ENCODE peak calls at places on chromosomes 6 and 20, in seven cellular contexts. One of them, this sample, is unnamed.

GRCh38 chr20:20627471-20627870 is 85.0 kb downstream of the RALGAPA2 start:
- DNase-seq in body of pancreas: no peak
- DNase-seq in cardiac fibroblast: no peak
- DNase-seq in A549: no peak
- DNase-seq in prostate gland: no peak
- DNase-seq in breast epithelium: no peak
- DNase-seq in heart right ventricle: no peak
- DNase-seq in this sample: no peak

GRCh38 chr20:4905612-4906011 is 95.7 kb downstream of the SLC23A2 start:
- DNase-seq in breast epithelium: no peak
- DNase-seq in body of pancreas: no peak
- DNase-seq in A549: no peak
- DNase-seq in heart right ventricle: no peak
- DNase-seq in prostate gland: no peak
- DNase-seq in cardiac fibroblast: no peak
- DNase-seq in this sample: no peak

GRCh38 chr6:121730616-121731015 is 295.2 kb downstream of the GJA1 start:
- DNase-seq in breast epithelium: no peak
- DNase-seq in cardiac fibroblast: no peak
- DNase-seq in prostate gland: no peak
- DNase-seq in heart right ventricle: no peak
- DNase-seq in body of pancreas: no peak
- DNase-seq in A549: no peak
- DNase-seq in this sample: no peak

GRCh38 chr6:158207452-158207788 is 39.3 kb downstream of the GTF2H5 start:
- DNase-seq in breast epithelium: no peak
- DNase-seq in heart right ventricle: no peak
- DNase-seq in prostate gland: no peak
- DNase-seq in A549: no peak
- DNase-seq in cardiac fibroblast: peak; percentile 94
- DNase-seq in body of pancreas: no peak
- DNase-seq in this sample: peak; percentile 79

GRCh38 chr6:39777661-39778060 is 14.5 kb upstream of the DAAM2 start:
- DNase-seq in heart right ventricle: peak; percentile 39
- DNase-seq in cardiac fibroblast: no peak
- DNase-seq in A549: no peak
- DNase-seq in breast epithelium: no peak
- DNase-seq in prostate gland: no peak
- DNase-seq in body of pancreas: no peak
- DNase-seq in this sample: no peak

GRCh38 chr6:160217073-160217472 is 41.5 kb downstream of the SLC22A2 start:
- DNase-seq in breast epithelium: no peak
- DNase-seq in prostate gland: no peak
- DNase-seq in body of pancreas: no peak
- DNase-seq in heart right ventricle: no peak
- DNase-seq in cardiac fibroblast: peak; percentile 60
- DNase-seq in A549: no peak
- DNase-seq in this sample: no peak

GRCh38 chr6:8135276-8135675 is 32.9 kb upstream of the EEF1E1 start:
- DNase-seq in body of pancreas: no peak
- DNase-seq in cardiac fibroblast: no peak
- DNase-seq in prostate gland: no peak
- DNase-seq in breast epithelium: no peak
- DNase-seq in A549: no peak
- DNase-seq in heart right ventricle: no peak
- DNase-seq in this sample: no peak

GRCh38 chr6:78781001-78781400 is 86.3 kb upstream of the IRAK1BP1 start:
- DNase-seq in heart right ventricle: no peak
- DNase-seq in prostate gland: no peak
- DNase-seq in breast epithelium: no peak
- DNase-seq in body of pancreas: no peak
- DNase-seq in cardiac fibroblast: no peak
- DNase-seq in A549: no peak
- DNase-seq in this sample: no peak

GRCh38 chr6:147567141-147567805 is 58.8 kb downstream of the SAMD5 start:
- DNase-seq in breast epithelium: no peak
- DNase-seq in body of pancreas: no peak
- DNase-seq in A549: no peak
- DNase-seq in prostate gland: no peak
- DNase-seq in cardiac fibroblast: peak; percentile 2
- DNase-seq in heart right ventricle: no peak
- DNase-seq in this sample: no peak

GRCh38 chr6:20630136-20630535 is 95.9 kb downstream of the CDKAL1 start:
- DNase-seq in cardiac fibroblast: no peak
- DNase-seq in breast epithelium: no peak
- DNase-seq in A549: no peak
- DNase-seq in body of pancreas: no peak
- DNase-seq in heart right ventricle: no peak
- DNase-seq in prostate gland: no peak
- DNase-seq in this sample: no peak

GRCh38 chr6:99495466-99495865 is 19.8 kb downstream of the USP45 start:
- DNase-seq in A549: no peak
- DNase-seq in heart right ventricle: no peak
- DNase-seq in body of pancreas: no peak
- DNase-seq in cardiac fibroblast: no peak
- DNase-seq in prostate gland: no peak
- DNase-seq in breast epithelium: no peak
- DNase-seq in this sample: no peak

GRCh38 chr6:149403534-149403933 is 3.5 kb downstream of the SUMO4 start:
- DNase-seq in body of pancreas: no peak
- DNase-seq in heart right ventricle: no peak
- DNase-seq in cardiac fibroblast: no peak
- DNase-seq in breast epithelium: no peak
- DNase-seq in A549: no peak
- DNase-seq in prostate gland: no peak
- DNase-seq in this sample: no peak

GRCh38 chr20:18856873-18857272 is 43.3 kb downstream of the SCP2D1 start:
- DNase-seq in A549: no peak
- DNase-seq in heart right ventricle: no peak
- DNase-seq in cardiac fibroblast: no peak
- DNase-seq in breast epithelium: no peak
- DNase-seq in body of pancreas: no peak
- DNase-seq in prostate gland: no peak
- DNase-seq in this sample: no peak

GRCh38 chr20:8800089-8800488 is 268.8 kb upstream of the PLCB4 start:
- DNase-seq in breast epithelium: no peak
- DNase-seq in heart right ventricle: no peak
- DNase-seq in body of pancreas: no peak
- DNase-seq in prostate gland: no peak
- DNase-seq in cardiac fibroblast: peak; percentile 7
- DNase-seq in A549: peak; percentile 12
- DNase-seq in this sample: no peak
- TF ChIP-seq CTCF in breast epithelium: no peak
- TF ChIP-seq CTCF in heart right ventricle: no peak
- TF ChIP-seq CTCF in body of pancreas: no peak
- TF ChIP-seq CTCF in prostate gland: no peak
- TF ChIP-seq CTCF in cardiac fibroblast: no peak
- TF ChIP-seq CTCF in A549: peak; percentile 26
- TF ChIP-seq CTCF in this sample: no peak

GRCh38 chr6:155265843-155266535 is 2.2 kb downstream of the CLDN20 start:
- DNase-seq in A549: no peak
- DNase-seq in body of pancreas: no peak
- DNase-seq in cardiac fibroblast: no peak
- DNase-seq in prostate gland: no peak
- DNase-seq in breast epithelium: no peak
- DNase-seq in heart right ventricle: no peak
- DNase-seq in this sample: no peak
- TF ChIP-seq CTCF in A549: no peak
- TF ChIP-seq CTCF in body of pancreas: no peak
- TF ChIP-seq CTCF in cardiac fibroblast: peak; percentile 16
- TF ChIP-seq CTCF in prostate gland: no peak
- TF ChIP-seq CTCF in breast epithelium: no peak
- TF ChIP-seq CTCF in heart right ventricle: no peak
- TF ChIP-seq CTCF in this sample: no peak

GRCh38 chr6:25013249-25013648 is 77.5 kb upstream of the RIPOR2 start:
- DNase-seq in heart right ventricle: no peak
- DNase-seq in prostate gland: no peak
- DNase-seq in body of pancreas: no peak
- DNase-seq in cardiac fibroblast: no peak
- DNase-seq in breast epithelium: no peak
- DNase-seq in A549: no peak
- DNase-seq in this sample: no peak
- TF ChIP-seq CTCF in heart right ventricle: no peak
- TF ChIP-seq CTCF in prostate gland: no peak
- TF ChIP-seq CTCF in body of pancreas: no peak
- TF ChIP-seq CTCF in cardiac fibroblast: peak; percentile 21
- TF ChIP-seq CTCF in breast epithelium: no peak
- TF ChIP-seq CTCF in A549: no peak
- TF ChIP-seq CTCF in this sample: peak; percentile 44

GRCh38 chr6:106974999-106975698 is 620 bp upstream of the CD24 start:
- DNase-seq in heart right ventricle: peak; percentile 31
- DNase-seq in cardiac fibroblast: peak; percentile 32
- DNase-seq in breast epithelium: peak; percentile 26
- DNase-seq in body of pancreas: peak; percentile 73
- DNase-seq in A549: peak; percentile 53
- DNase-seq in prostate gland: peak; percentile 39
- DNase-seq in this sample: peak; percentile 58
- TF ChIP-seq CTCF in heart right ventricle: peak; percentile 23
- TF ChIP-seq CTCF in cardiac fibroblast: no peak
- TF ChIP-seq CTCF in breast epithelium: peak; percentile 17
- TF ChIP-seq CTCF in body of pancreas: no peak
- TF ChIP-seq CTCF in A549: peak; percentile 50
- TF ChIP-seq CTCF in prostate gland: peak; percentile 46
- TF ChIP-seq CTCF in this sample: peak; percentile 62

GRCh38 chr6:110529907-110530306 is 53.5 kb upstream of the SLC22A16 start:
- DNase-seq in prostate gland: no peak
- DNase-seq in heart right ventricle: no peak
- DNase-seq in body of pancreas: no peak
- DNase-seq in cardiac fibroblast: peak; percentile 75
- DNase-seq in A549: no peak
- DNase-seq in breast epithelium: no peak
- DNase-seq in this sample: no peak

GRCh38 chr6:110530671-110531070 is 54.3 kb upstream of the SLC22A16 start:
- DNase-seq in body of pancreas: no peak
- DNase-seq in breast epithelium: no peak
- DNase-seq in A549: no peak
- DNase-seq in heart right ventricle: no peak
- DNase-seq in prostate gland: no peak
- DNase-seq in cardiac fibroblast: peak; percentile 67
- DNase-seq in this sample: no peak

GRCh38 chr6:110528051-110528929 is 51.9 kb upstream of the SLC22A16 start:
- DNase-seq in A549: peak; percentile 49
- DNase-seq in prostate gland: peak; percentile 73
- DNase-seq in cardiac fibroblast: peak; percentile 94
- DNase-seq in breast epithelium: peak; percentile 27
- DNase-seq in heart right ventricle: no peak
- DNase-seq in body of pancreas: peak; percentile 66
- DNase-seq in this sample: peak; percentile 61

GRCh38 chr6:110528930-110529325 is 52.5 kb upstream of the SLC22A16 start:
- DNase-seq in cardiac fibroblast: no peak
- DNase-seq in body of pancreas: no peak
- DNase-seq in breast epithelium: no peak
- DNase-seq in heart right ventricle: no peak
- DNase-seq in A549: no peak
- DNase-seq in prostate gland: no peak
- DNase-seq in this sample: no peak

GRCh38 chr6:110529355-110529754 is 52.9 kb upstream of the SLC22A16 start:
- DNase-seq in heart right ventricle: no peak
- DNase-seq in body of pancreas: no peak
- DNase-seq in A549: no peak
- DNase-seq in breast epithelium: no peak
- DNase-seq in prostate gland: no peak
- DNase-seq in cardiac fibroblast: peak; percentile 87
- DNase-seq in this sample: no peak
- TF ChIP-seq CTCF in heart right ventricle: no peak
- TF ChIP-seq CTCF in body of pancreas: no peak
- TF ChIP-seq CTCF in A549: no peak
- TF ChIP-seq CTCF in breast epithelium: no peak
- TF ChIP-seq CTCF in prostate gland: no peak
- TF ChIP-seq CTCF in cardiac fibroblast: no peak
- TF ChIP-seq CTCF in this sample: no peak

DNA sequence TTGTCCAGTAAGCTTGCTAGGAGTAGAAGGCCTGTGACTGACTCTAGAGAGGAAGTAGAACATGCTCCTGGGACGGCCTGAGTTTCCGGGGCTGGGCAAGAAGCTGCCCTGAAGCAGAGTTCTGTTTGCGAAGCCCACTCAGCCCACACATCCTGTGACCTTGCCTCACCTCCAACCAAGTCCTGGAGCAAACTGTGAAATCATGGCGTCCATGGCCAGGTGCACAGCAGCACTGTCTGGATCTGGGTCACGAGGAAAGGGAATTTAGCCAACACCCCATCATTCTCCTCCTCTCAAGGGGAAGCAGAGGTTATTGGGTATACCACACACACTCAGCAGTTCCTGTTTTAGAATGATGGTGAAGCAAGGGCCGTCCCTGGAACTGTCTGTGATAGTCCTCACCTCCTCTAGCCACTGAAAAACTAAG is 87.5 kb downstream of the CRYBG1 start:
- DNase-seq in body of pancreas: peak; percentile 35
- DNase-seq in prostate gland: no peak
- DNase-seq in breast epithelium: no peak
- DNase-seq in cardiac fibroblast: no peak
- DNase-seq in heart right ventricle: peak; percentile 26
- DNase-seq in A549: no peak
- DNase-seq in this sample: no peak
- TF ChIP-seq CTCF in body of pancreas: no peak
- TF ChIP-seq CTCF in prostate gland: no peak
- TF ChIP-seq CTCF in breast epithelium: no peak
- TF ChIP-seq CTCF in cardiac fibroblast: no peak
- TF ChIP-seq CTCF in heart right ventricle: no peak
- TF ChIP-seq CTCF in A549: no peak
- TF ChIP-seq CTCF in this sample: no peak

This sample was measured in GM13977.